ENCODE peak calls at places on chromosome 18, in five cellular contexts. R is thoracic aorta, C is fibroblast of lung, Z is GM23248, P is colonic mucosa. I is an unnamed sample.
A peak's percentile ranks its signal among the peaks of the same experiment; 100 is the strongest.

GRCh38 chr18:63253428-63254372 is 65.9 kb downstream of the BCL2 start:
- DNase-seq in R (no peak), C (peak; percentile 64), Z (peak; percentile 48), P (no peak), I (peak; percentile 7)

GRCh38 chr18:42174909-42175308 is 219.9 kb downstream of the PIK3C3 start:
- DNase-seq in R (no peak), C (peak; percentile 40), Z (peak; percentile 14), P (no peak), I (no peak)

GRCh38 chr18:33844232-33844631 is 266.2 kb downstream of the ASXL3 start:
- DNase-seq in R (no peak), C (no peak), Z (no peak), P (no peak), I (no peak)

GRCh38 chr18:5842653-5843052 is 52.7 kb downstream of the TMEM200C start:
- DNase-seq in R (no peak), C (no peak), Z (no peak), P (no peak), I (no peak)

GRCh38 chr18:30658306-30658705 is 384.2 kb downstream of the DSC3 start:
- DNase-seq in R (no peak), C (no peak), Z (no peak), P (no peak), I (no peak)

GRCh38 chr18:58896268-58896667 is 31.6 kb downstream of the ZNF532 start:
- DNase-seq in R (no peak), C (no peak), Z (no peak), P (no peak), I (no peak)

GRCh38 chr18:20966795-20967194 is 144.8 kb downstream of the ROCK1 start:
- DNase-seq in R (no peak), C (no peak), Z (no peak), P (no peak), I (no peak)

GRCh38 chr18:23236876-23237468 is 101.7 kb downstream of the CABLES1 start:
- DNase-seq in R (no peak), C (no peak), Z (no peak), P (no peak), I (no peak)

GRCh38 chr18:62828091-62828640 is 112.8 kb downstream of the PHLPP1 start:
- DNase-seq in R (no peak), C (peak; percentile 45), Z (peak; percentile 21), P (no peak), I (no peak)

GRCh38 chr18:50126466-50126865 is 68.5 kb downstream of the MYO5B start:
- DNase-seq in R (no peak), C (no peak), Z (no peak), P (no peak), I (no peak)

GRCh38 chr18:51447351-51447896 is 249.9 kb upstream of the MEX3C start:
- DNase-seq in R (no peak), C (no peak), Z (no peak), P (no peak), I (no peak)

GRCh38 chr18:61980355-61980754 is 87.5 kb upstream of the RNF152 start:
- DNase-seq in R (no peak), C (no peak), Z (no peak), P (no peak), I (no peak)

GRCh38 chr18:44473394-44474066 is 207.2 kb upstream of the SETBP1 start:
- DNase-seq in R (no peak), C (peak; percentile 46), Z (peak; percentile 10), P (no peak), I (no peak)

DNA sequence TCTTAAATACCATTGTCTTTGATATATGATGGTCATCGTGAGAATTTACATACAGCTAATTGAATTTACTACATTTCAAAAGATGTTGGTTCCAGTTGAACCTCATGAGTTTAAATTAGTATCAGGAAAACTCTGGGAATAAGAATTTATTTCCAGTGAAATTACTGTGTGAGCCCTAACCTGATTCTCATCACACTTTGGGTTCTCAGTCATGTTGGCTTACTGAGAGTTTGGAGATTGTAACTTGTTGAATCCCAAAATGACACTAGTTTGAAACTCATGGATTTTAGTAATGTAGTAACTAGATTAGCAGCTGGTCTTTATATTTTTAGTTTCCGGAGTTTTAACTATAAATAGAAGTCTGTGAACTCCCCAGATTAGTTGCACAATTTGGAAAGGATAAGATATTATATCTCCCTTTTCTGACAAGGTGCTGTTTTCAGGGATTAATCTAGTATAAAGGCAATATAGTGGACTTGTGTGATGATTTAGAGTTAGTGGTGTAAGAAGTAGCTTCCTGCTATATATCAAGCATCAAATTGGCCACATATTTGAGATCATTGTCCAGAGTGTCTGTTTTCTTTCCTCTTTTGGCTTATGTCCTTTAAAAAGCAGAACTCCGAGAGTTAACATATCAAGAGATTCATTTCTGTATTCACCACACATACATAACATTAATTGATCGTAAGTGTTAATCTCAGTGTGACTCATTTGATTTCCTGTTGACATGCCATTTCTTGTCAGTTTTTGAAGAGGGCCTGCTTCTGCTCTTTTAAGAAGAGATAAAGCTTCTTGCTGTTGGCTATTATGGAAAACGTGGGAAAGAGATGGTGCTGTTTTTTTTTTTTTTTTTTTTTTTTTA is 15.7 kb downstream of the NDUFV2 start:
- DNase-seq in R (no peak), C (no peak), Z (no peak), P (no peak), I (no peak)
- H3K4me1 ChIP-seq in R (peaks cover 56% of the 10 kb centered on the region), C (peaks cover 4% of the 10 kb centered on the region), Z (peaks cover 47% of the 10 kb centered on the region), P (peaks cover 8% of the 10 kb centered on the region), I (peaks cover 47% of the 10 kb centered on the region)

GRCh38 chr18:35485852-35486251 is 11.9 kb downstream of the INO80C start:
- DNase-seq in R (no peak), C (no peak), Z (no peak), P (no peak), I (no peak)
- H3K4me1 ChIP-seq in R (no peaks in the 10 kb centered on the region), C (no peaks in the 10 kb centered on the region), Z (no peaks in the 10 kb centered on the region), P (peaks cover under 1% of the 10 kb centered on the region), I (peaks cover 3% of the 10 kb centered on the region)

GRCh38 chr18:36129300-36130038 is at the start of the genes ELP2 and SLC39A6:
- DNase-seq in R (peak; percentile 89), C (peak; percentile 96), Z (peak; percentile 98), P (peak; percentile 97), I (peak; percentile 53)
- H3K4me1 ChIP-seq in R (peaks cover 37% of the 10 kb centered on the region), C (no peaks in the 10 kb centered on the region), Z (peaks cover 12% of the 10 kb centered on the region), P (peaks cover 7% of the 10 kb centered on the region), I (peaks cover 24% of the 10 kb centered on the region)

DNA sequence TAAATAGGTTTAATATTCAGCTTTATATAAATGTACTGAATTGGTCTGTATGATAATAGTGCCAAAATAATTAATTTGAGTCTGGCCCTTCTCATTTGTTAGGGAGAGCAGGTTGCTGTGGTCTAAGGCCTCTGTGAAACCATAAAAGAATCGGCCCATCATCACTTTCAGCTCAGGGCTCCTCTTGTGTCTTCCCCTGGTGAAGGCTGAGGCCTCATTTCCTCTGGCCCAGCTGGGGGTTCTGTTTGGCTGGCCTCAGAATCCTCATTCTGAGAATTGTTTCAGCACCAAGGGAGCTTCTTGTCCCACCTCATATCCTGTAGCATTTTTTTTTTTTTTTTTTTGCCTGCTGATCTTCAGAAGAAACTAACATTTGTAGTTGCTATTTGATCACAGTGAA is 330.6 kb downstream of the TXNL1 start:
- DNase-seq in R (no peak), C (no peak), Z (no peak), P (no peak), I (no peak)
- H3K4me1 ChIP-seq in R (no peaks in the 10 kb centered on the region), C (no peaks in the 10 kb centered on the region), Z (no peaks in the 10 kb centered on the region), P (no peaks in the 10 kb centered on the region), I (no peaks in the 10 kb centered on the region)

DNA sequence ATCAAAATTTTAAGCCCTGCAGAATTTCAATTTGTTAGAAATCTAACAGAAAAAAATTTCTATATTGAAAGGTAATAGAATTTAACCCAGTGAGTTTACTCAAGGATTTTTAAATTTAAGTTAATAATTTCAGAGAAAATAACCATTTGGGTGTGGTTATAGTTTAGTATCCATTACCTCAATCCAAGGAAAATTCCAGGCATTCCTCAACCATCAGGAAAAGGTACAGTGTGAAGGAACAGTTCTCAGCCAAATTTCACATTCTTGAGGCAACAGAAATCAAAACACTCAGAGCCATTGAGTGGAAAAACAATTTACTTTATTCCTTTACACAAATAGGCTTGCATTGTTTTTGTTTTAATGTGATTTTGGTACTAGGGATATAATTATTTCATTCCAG is 45.5 kb downstream of the ONECUT2 start:
- DNase-seq in R (no peak), C (no peak), Z (no peak), P (no peak), I (no peak)
- H3K4me1 ChIP-seq in R (no peaks in the 10 kb centered on the region), C (no peaks in the 10 kb centered on the region), Z (no peaks in the 10 kb centered on the region), P (no peaks in the 10 kb centered on the region), I (no peaks in the 10 kb centered on the region)

DNA sequence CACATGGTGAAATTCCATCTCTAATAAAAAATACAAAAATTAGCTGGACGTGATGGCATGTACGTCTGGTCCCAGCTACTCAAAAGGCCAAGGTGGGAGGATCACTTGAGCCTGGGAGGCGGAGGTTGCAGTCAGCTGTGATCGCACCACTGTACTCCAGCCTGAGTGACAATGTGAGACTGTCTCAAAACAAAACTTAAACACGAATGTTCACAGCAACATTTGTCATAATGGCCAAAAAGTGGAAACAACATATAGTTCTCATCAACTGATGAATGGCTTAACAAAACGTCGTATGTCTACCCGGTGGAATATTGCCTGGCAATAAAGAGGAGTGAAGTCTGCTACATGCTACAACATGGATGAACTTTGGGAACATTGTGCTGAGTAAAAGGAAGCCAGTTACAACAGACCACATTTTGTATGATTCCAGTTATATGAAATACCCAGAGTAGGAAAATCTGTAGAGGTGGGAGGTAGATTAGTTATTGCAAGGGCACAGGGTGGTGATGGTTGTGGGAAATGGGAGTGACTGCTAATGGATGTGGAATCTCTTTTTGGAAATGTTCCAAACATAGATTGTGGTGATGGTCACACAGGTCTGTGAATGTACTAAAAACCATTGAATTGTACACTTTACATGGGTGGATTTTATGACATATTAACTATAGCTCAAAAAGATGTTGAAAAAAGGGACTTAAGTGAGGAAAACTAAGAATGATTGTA is 478.2 kb downstream of the PTPRM start:
- DNase-seq in R (no peak), C (peak; percentile 55), Z (peak; percentile 4), P (no peak), I (no peak)
- H3K4me1 ChIP-seq in R (no peaks in the 10 kb centered on the region), C (no peaks in the 10 kb centered on the region), Z (no peaks in the 10 kb centered on the region), P (no peaks in the 10 kb centered on the region), I (no peaks in the 10 kb centered on the region)

DNA sequence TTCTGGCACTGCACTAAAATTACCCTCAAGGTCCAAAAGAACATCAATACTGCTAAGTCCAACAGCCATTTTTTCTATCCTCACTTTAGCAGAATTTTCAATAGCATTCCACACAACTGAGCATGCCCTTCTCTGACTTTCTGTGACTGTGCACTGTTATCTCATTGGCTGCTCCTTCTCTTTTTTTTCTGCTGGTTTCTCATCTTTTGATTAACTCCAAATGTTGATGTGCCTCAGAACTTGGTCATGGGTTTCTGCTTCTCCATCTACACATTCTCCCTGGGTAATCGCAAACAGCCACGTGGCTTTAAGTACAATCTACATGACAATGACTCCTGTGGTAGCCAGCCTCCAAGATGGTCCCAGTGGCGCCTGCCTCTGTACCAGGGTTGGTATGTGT is 75.0 kb upstream of the CD226 start:
- DNase-seq in R (no peak), C (no peak), Z (peak; percentile 30), P (no peak), I (no peak)
- H3K4me1 ChIP-seq in R (peaks cover 6% of the 10 kb centered on the region), C (no peaks in the 10 kb centered on the region), Z (no peaks in the 10 kb centered on the region), P (no peaks in the 10 kb centered on the region), I (no peaks in the 10 kb centered on the region)

DNA sequence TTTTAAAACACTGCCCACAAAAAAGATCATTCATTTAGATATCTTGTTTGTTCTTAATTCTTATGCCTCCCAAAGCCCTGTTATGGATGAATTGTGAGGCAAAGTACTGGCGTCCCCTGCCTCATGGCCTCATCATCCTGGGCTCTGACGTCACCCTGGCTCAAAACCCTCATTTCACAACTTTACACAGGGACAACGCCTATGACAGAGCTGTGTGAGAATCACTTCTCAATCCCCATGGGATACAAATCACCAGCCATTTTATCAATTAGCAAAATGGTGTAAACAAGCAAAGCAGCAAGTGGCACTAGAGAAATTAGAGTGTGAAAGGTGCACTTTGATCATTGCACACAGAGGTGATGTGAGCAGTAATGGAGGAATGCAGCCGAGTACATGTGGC is 16.6 kb downstream of the FHOD3 start:
- DNase-seq in R (no peak), C (peak; percentile 49), Z (peak; percentile 88), P (no peak), I (no peak)
- H3K4me1 ChIP-seq in R (no peaks in the 10 kb centered on the region), C (peaks cover 6% of the 10 kb centered on the region), Z (peaks cover 53% of the 10 kb centered on the region), P (no peaks in the 10 kb centered on the region), I (peaks cover 47% of the 10 kb centered on the region)

I was measured in keratinocyte.